ENCODE peak calls at places on chromosome 2, in eight cellular contexts. P, A, D, G, E, V, R and U are unnamed samples. For H3K27me3, the result is how much of the 10 kb centered on the place peaks cover.

GRCh38 chr2:206378835-206379234 is 64.5 kb upstream of the ADAM23 start:
- DNase-seq in P (no peak), A (no peak), D (no peak), G (no peak), E (no peak), V (no peak), R (no peak), U (no peak)

GRCh38 chr2:70081221-70081620 is 6.1 kb upstream of the PCBP1 start:
- DNase-seq in P (no peak), A (no peak), D (no peak), G (no peak), E (no peak), V (no peak), R (no peak), U (no peak)

GRCh38 chr2:95760839-95761525 is 169.2 kb downstream of the TRIM43 start:
- DNase-seq in P (no peak), A (no peak), D (peak), G (no peak), E (no peak), V (no peak), R (no peak), U (no peak)

GRCh38 chr2:65085148-65085547 is 28.9 kb downstream of the CEP68 start:
- DNase-seq in P (no peak), A (no peak), D (no peak), G (no peak), E (no peak), V (no peak), R (no peak), U (no peak)

GRCh38 chr2:28134262-28134812 is 243.8 kb downstream of the BABAM2 start:
- DNase-seq in P (no peak), A (peak), D (no peak), G (peak), E (no peak), V (peak), R (peak), U (peak)

GRCh38 chr2:120690521-120690920 is 45.1 kb upstream of the GLI2 start:
- DNase-seq in P (no peak), A (no peak), D (no peak), G (no peak), E (no peak), V (no peak), R (no peak), U (no peak)

GRCh38 chr2:65240657-65241056 is 13.0 kb downstream of the ACTR2 start:
- DNase-seq in P (no peak), A (no peak), D (peak), G (no peak), E (no peak), V (no peak), R (no peak), U (no peak)

GRCh38 chr2:110642360-110642759 is 35.5 kb downstream of the BUB1 start:
- DNase-seq in P (no peak), A (no peak), D (no peak), G (no peak), E (no peak), V (no peak), R (no peak), U (no peak)

GRCh38 chr2:106869512-106870276 is 16.3 kb downstream of the ST6GAL2 start:
- DNase-seq in P (no peak), A (no peak), D (no peak), G (no peak), E (no peak), V (no peak), R (no peak), U (no peak)

GRCh38 chr2:10519067-10519740 is 71.1 kb upstream of the ODC1 start:
- DNase-seq in P (no peak), A (no peak), D (no peak), G (no peak), E (no peak), V (peak), R (no peak), U (no peak)

GRCh38 chr2:238720232-238720672 is 127.6 kb upstream of the TWIST2 start:
- DNase-seq in P (peak), A (no peak), D (peak), G (peak), E (no peak), V (no peak), R (peak), U (no peak)

GRCh38 chr2:133635115-133635514 is 66.9 kb upstream of the NCKAP5 start:
- DNase-seq in P (no peak), A (no peak), D (no peak), G (no peak), E (no peak), V (no peak), R (no peak), U (no peak)

GRCh38 chr2:184769038-184769437 is 170.7 kb downstream of the ZNF804A start:
- DNase-seq in P (no peak), A (no peak), D (no peak), G (no peak), E (no peak), V (no peak), R (no peak), U (no peak)

GRCh38 chr2:31788273-31788672 is 207.5 kb upstream of the SRD5A2 start:
- DNase-seq in P (no peak), A (no peak), D (no peak), G (no peak), E (no peak), V (no peak), R (no peak), U (no peak)

GRCh38 chr2:172531309-172531708 is 24.6 kb upstream of the PDK1 start:
- DNase-seq in P (no peak), A (no peak), D (no peak), G (no peak), E (no peak), V (no peak), R (no peak), U (no peak)

GRCh38 chr2:46196871-46197462 is 100.2 kb upstream of the EPAS1 start:
- DNase-seq in P (no peak), A (no peak), D (no peak), G (no peak), E (no peak), V (no peak), R (no peak), U (no peak)

GRCh38 chr2:173272895-173273294 is 81.8 kb upstream of the CDCA7 start:
- DNase-seq in P (no peak), A (no peak), D (no peak), G (no peak), E (no peak), V (no peak), R (no peak), U (no peak)

GRCh38 chr2:142883526-142883925 is 6.1 kb downstream of the KYNU start:
- DNase-seq in P (no peak), A (no peak), D (no peak), G (no peak), E (no peak), V (no peak), R (no peak), U (no peak)

GRCh38 chr2:219309278-219309677 is at the start of gene PTPRN:
- DNase-seq in P (no peak), A (no peak), D (no peak), G (no peak), E (no peak), V (no peak), R (no peak), U (peak)

GRCh38 chr2:28412625-28413151 is 20.0 kb downstream of the FOSL2 start:
- DNase-seq in P (no peak), A (no peak), D (no peak), G (no peak), E (no peak), V (no peak), R (no peak), U (no peak)

GRCh38 chr2:122019729-122020128 is 264.3 kb downstream of the TSN start:
- DNase-seq in P (no peak), A (no peak), D (no peak), G (no peak), E (no peak), V (no peak), R (peak), U (no peak)

GRCh38 chr2:136135924-136136906 is 18.3 kb upstream of the CXCR4 start:
- DNase-seq in P (no peak), A (peak), D (no peak), G (no peak), E (no peak), V (no peak), R (no peak), U (no peak)

DNA sequence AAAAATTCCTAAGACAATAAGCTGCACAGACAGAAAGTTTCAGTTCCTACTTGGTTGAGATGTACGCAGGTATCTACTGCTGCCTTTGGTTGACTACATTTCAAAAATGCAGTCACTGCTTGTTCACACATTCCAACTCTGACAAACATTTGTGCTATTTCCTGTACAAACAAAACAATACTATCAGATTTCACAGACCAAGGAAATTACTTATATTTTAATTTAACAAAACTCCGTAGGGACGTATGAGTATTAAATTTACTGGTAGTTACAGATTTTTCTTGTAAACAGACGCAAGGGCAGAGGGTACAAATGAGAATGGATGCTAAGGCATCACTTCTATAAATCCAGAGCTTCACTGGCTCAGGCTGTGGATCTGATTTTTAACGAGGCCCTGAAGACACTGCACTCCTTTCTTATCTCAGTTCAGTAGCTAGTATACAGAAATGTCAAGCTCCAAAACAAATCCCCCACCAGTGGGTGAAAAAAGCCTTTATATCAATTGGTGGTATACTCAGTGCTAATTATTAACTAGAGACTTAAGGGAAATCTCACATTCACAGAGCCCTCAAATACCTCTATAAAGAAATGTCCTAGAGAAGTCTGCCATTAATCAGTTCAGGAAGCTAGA is 31.7 kb upstream of the TTC32 start:
- DNase-seq in P (no peak), A (no peak), D (no peak), G (no peak), E (peak), V (no peak), R (no peak), U (no peak)
- TF ChIP-seq CTCF in P (no peak), A (no peak), D (no peak), G (no peak), E (no peak), V (no peak), R (no peak), U (no peak)

GRCh38 chr2:240457223-240458043 is 22.0 kb downstream of the GPC1 start:
- DNase-seq in P (no peak), A (no peak), D (no peak), G (peak), E (no peak), V (no peak), R (no peak), U (no peak)
- H3K27ac ChIP-seq in P (no peak), A (peak), D (no peak), G (no peak), E (no peak), V (no peak), R (no peak), U (peak)

DNA sequence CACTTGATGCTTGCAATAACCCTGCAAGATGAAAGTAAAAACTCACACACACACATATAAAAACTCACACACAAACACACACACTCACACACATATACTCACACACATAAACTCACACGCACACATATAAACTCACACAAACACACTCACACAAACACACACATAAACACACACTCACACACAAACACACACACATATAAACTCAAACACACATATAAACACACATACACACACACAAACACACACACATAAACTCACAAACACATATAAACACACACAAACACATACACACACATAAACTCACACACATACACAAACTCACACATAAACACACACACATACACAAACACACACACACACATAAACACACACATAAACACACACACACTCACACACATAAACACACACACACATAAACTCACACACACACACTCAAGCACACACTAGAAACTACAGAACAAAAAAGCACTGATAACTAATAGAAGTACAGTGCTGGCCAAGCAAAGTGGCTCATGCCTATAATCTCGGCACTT is 117.7 kb upstream of the TEKT4 start:
- DNase-seq in P (no peak), A (no peak), D (no peak), G (no peak), E (no peak), V (no peak), R (no peak), U (no peak)
- H3K27me3 ChIP-seq in P (half or more), A (under half), D (under half), G (under half), E (under half), V (under half), R (under half), U (under half)

GRCh38 chr2:143965493-143966164 is 554.3 kb downstream of the ZEB2 start:
- DNase-seq in P (no peak), A (no peak), D (no peak), G (no peak), E (no peak), V (no peak), R (no peak), U (no peak)
- TF ChIP-seq CTCF in P (no peak), A (no peak), D (no peak), G (no peak), E (no peak), V (no peak), R (no peak), U (no peak)

GRCh38 chr2:189129971-189130370 is 49.6 kb downstream of the COL5A2 start:
- DNase-seq in P (no peak), A (no peak), D (no peak), G (no peak), E (no peak), V (no peak), R (no peak), U (no peak)
- H3K27ac ChIP-seq in P (no peak), A (no peak), D (no peak), G (no peak), E (no peak), V (no peak), R (no peak), U (no peak)

GRCh38 chr2:7962191-7962590 is 719.7 kb upstream of the ID2 start:
- DNase-seq in P (no peak), A (no peak), D (no peak), G (no peak), E (no peak), V (no peak), R (no peak), U (no peak)

GRCh38 chr2:7961550-7961949 is 720.3 kb upstream of the ID2 start:
- DNase-seq in P (no peak), A (no peak), D (no peak), G (no peak), E (no peak), V (no peak), R (no peak), U (no peak)

GRCh38 chr2:7966032-7966431 is 715.8 kb upstream of the ID2 start:
- DNase-seq in P (no peak), A (no peak), D (no peak), G (no peak), E (no peak), V (no peak), R (no peak), U (no peak)

GRCh38 chr2:7967707-7968106 is 714.1 kb upstream of the ID2 start:
- DNase-seq in P (no peak), A (no peak), D (no peak), G (no peak), E (no peak), V (no peak), R (no peak), U (no peak)

DNA sequence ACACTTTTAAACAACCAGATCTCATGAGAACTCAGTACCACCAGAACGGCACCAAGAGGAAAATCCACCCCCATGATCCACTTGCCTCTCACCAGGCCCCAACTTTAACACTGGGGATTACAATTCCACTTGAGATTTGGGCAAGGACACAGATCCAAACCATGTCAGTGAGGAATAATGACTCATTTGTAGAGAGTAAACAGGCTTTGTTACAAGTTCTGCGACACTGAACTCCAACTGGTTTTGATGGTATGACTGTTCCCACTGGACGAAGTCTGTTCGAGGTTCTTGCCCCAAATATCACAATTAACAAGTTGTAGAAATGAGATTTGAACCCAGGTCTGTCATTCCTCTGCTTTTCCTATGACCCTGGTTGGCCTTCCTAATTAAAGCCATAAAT is 718.1 kb upstream of the ID2 start:
- DNase-seq in P (no peak), A (no peak), D (no peak), G (no peak), E (no peak), V (no peak), R (no peak), U (no peak)
- H3K27me3 ChIP-seq in P (under half), A (under half), D (under half), G (under half), E (under half), V (under half), R (under half), U (under half)